ENCODE peak calls at places on chromosomes 5 and 9, in nine cellular contexts. U is neural crest cell; W is epithelial cell of esophagus; I is esophagus muscularis mucosa; N is osteoblast; R is Calu3; F is thyroid gland; H is psoas muscle; X is CD8-positive, alpha-beta T cell. M is an unnamed sample.
A peak's percentile ranks its signal among the peaks of the same experiment; 100 is the strongest.

GRCh38 chr5:147628054-147628895 is 118.4 kb upstream of the DPYSL3 start:
- DNase-seq in N (peak; percentile 72), R (peak; percentile 81), F (peak; percentile 48), W (peak; percentile 69), U (peak; percentile 77), I (no peak), H (no peak), X (peak; percentile 19), M (no peak)

GRCh38 chr5:65825388-65826328 is 100.7 kb upstream of the ERBIN start:
- DNase-seq in H (no peak), W (no peak), X (no peak), N (no peak), U (no peak), I (no peak), R (no peak), F (no peak), M (no peak)

GRCh38 chr9:326667-327066 is 112.0 kb downstream of the DOCK8 start:
- DNase-seq in N (no peak), W (no peak), R (no peak), I (no peak), H (no peak), X (no peak), U (no peak), F (no peak), M (no peak)

GRCh38 chr9:124968238-124968637 is 27.4 kb upstream of the GOLGA1 start:
- DNase-seq in X (no peak), U (no peak), N (no peak), W (no peak), I (no peak), H (no peak), R (no peak), F (no peak), M (no peak)

GRCh38 chr5:171810217-171810616 is 24.6 kb downstream of the SMIM23 start:
- DNase-seq in W (no peak), N (no peak), H (no peak), X (no peak), U (no peak), R (no peak), I (no peak), F (peak; percentile 34), M (no peak)

GRCh38 chr5:139384591-139385051 is 1.5 kb upstream of the SLC23A1 start:
- DNase-seq in W (no peak), U (no peak), I (no peak), R (no peak), H (no peak), F (no peak), N (peak; percentile 69), X (no peak), M (no peak)

GRCh38 chr5:147310059-147310704 is 75.4 kb downstream of the STK32A start:
- DNase-seq in U (no peak), W (peak; percentile 92), R (peak; percentile 93), H (peak; percentile 65), I (no peak), F (peak; percentile 89), X (no peak), N (peak; percentile 27), M (peak; percentile 89)

GRCh38 chr9:91967259-91967658 is 17.2 kb upstream of the ROR2 start:
- DNase-seq in F (no peak), X (no peak), I (no peak), W (no peak), H (no peak), U (no peak), R (no peak), N (no peak), M (no peak)

GRCh38 chr9:13728917-13729811 is 449.7 kb upstream of the MPDZ start:
- DNase-seq in R (no peak), I (no peak), H (no peak), U (no peak), W (peak; percentile 87), N (peak; percentile 62), F (no peak), X (no peak), M (no peak)

GRCh38 chr5:62647241-62647640 is 68.6 kb downstream of the LRRC70 start:
- DNase-seq in H (no peak), I (peak; percentile 53), X (no peak), F (no peak), R (no peak), W (no peak), N (no peak), U (no peak), M (no peak)

GRCh38 chr5:62649025-62649424 is 70.4 kb downstream of the LRRC70 start:
- DNase-seq in X (no peak), W (no peak), F (no peak), N (peak; percentile 1), R (no peak), I (peak; percentile 50), H (no peak), U (no peak), M (no peak)

GRCh38 chr5:62650197-62650596 is 71.6 kb downstream of the LRRC70 start:
- DNase-seq in N (peak; percentile 25), I (peak; percentile 47), U (no peak), F (no peak), R (no peak), W (no peak), H (no peak), X (no peak), M (no peak)

GRCh38 chr5:62652225-62652624 is 73.6 kb downstream of the LRRC70 start:
- DNase-seq in I (no peak), U (no peak), H (no peak), R (no peak), W (no peak), N (no peak), F (no peak), X (no peak), M (no peak)

GRCh38 chr5:62649476-62650113 is 71.0 kb downstream of the LRRC70 start:
- DNase-seq in I (peak; percentile 84), R (no peak), H (no peak), F (no peak), N (peak; percentile 13), U (no peak), W (no peak), X (no peak), M (no peak)
- TF ChIP-seq CTCF in I (no peak), R (no peak), H (no peak), F (no peak), N (no peak), U (no peak), W (no peak), X (no peak), M (no peak)

DNA sequence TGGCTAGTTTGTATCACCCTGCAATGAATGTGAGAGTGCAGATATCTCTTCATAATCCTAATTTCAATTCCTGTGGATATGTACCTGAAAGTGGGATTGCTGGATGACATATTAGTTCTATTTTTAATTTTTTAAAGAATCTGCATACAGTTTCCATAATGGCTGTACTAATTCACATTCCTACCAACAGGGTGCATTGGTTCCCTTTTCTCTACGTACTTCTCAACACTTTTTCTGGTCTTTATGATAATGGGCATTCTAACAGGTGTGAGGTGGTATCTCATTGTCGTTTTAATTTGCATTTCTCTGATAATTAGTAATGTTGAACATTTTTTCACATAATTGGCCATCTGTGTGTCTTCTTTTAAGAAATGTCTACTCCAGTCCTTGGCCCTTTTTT is 927.5 kb downstream of the DTWD2 start:
- DNase-seq in N (no peak), I (no peak), X (no peak), R (no peak), F (no peak), U (no peak), H (no peak), W (peak; percentile 11), M (no peak)
- TF ChIP-seq CTCF in N (no peak), I (no peak), X (no peak), R (no peak), F (no peak), U (peak; percentile 55), H (no peak), W (no peak), M (peak; percentile 42)

GRCh38 chr9:131624636-131625241 is 79.4 kb downstream of the PRRT1B start:
- DNase-seq in N (peak; percentile 83), H (peak; percentile 76), X (no peak), U (no peak), W (no peak), F (no peak), I (no peak), R (no peak), M (no peak)

GRCh38 chr9:131627326-131627845 is 82.1 kb downstream of the PRRT1B start:
- DNase-seq in U (no peak), R (no peak), I (no peak), X (no peak), W (no peak), N (peak; percentile 94), H (no peak), F (no peak), M (no peak)

GRCh38 chr9:131625848-131626670 is 80.7 kb downstream of the PRRT1B start:
- DNase-seq in U (no peak), R (no peak), X (no peak), F (no peak), N (peak; percentile 66), I (no peak), W (no peak), H (no peak), M (no peak)

GRCh38 chr9:131623655-131624330 is 78.5 kb downstream of the PRRT1B start:
- DNase-seq in X (no peak), R (no peak), F (no peak), N (no peak), W (no peak), I (no peak), U (no peak), H (no peak), M (no peak)

DNA sequence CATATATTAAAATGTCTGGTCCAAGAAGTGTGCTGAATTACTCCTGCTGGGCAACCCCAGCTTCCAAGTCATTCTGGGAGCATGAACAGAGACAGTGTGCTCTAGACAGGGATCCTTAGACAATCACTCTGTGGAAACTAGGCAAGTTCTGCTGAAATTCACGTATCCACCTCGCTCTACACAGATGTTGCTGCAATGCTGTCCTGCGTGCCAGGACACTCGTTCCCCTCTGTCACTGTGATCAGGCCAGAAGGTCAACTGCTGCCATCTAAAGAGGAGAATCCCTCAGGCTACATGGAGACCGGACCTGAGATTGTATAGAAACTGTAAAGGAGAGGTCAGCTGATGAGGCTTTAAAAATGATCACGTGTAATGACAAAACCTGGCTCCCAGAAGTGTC is 80.1 kb downstream of the PRRT1B start:
- DNase-seq in R (no peak), W (no peak), U (no peak), I (no peak), N (no peak), X (no peak), F (no peak), H (no peak), M (no peak)
- TF ChIP-seq CTCF in R (no peak), W (no peak), U (no peak), I (no peak), N (no peak), X (no peak), F (no peak), H (no peak), M (no peak)

DNA sequence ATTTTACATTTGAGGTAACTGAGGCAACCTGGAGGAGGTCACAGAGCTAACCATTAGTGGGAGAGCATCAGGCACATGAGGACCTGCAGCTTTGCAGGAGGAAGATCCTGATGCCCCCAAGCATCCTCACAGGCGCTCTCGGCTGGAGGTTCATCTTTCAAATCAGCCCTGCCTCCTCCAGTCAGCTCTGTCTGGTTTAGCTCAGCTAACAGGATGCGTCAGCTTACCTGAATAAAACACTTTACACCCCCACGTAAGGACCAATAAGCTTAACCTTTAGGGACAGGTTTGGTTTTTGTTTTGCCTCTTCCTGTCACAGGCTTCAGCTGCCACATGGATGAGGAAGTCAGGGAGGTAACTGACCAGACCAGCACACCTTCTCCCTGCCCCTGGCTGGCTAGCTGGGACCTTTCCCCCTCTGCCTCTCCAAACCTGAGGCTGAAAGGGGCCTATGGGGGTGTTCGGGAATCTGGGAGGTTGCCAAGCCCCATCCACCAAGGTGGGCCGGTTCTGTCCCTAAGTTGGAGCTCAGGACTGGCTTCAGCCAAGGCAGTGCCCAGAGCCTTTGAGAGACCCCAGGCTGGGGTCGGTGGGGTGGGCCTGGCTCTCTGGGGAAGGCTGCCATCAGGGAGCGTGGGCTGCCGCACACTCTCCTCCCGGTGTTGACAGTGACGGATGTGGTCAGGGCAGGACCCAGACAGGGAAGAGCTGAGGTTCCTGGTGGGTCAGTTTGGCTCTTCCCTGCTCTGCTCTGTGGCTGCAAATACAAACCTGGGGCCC is 20.0 kb upstream of the FCN1 start:
- DNase-seq in U (no peak), R (no peak), N (peak; percentile 81), F (no peak), X (no peak), W (no peak), I (no peak), H (no peak), M (peak; percentile 37)
- TF ChIP-seq CTCF in U (no peak), R (no peak), N (no peak), F (no peak), X (no peak), W (no peak), I (no peak), H (no peak), M (no peak)

M was measured in RWPE2.